ENCODE peak calls at places on chromosomes 13 and 19, in five cellular contexts. V, K, I, F and O are unnamed samples.

GRCh38 chr19:45079063-45079910 is at the start of gene GEMIN7:
- DNase-seq in V (no peak), K (no peak), I (peak), F (peak), O (peak)

GRCh38 chr13:26706381-26706780 is 54.2 kb downstream of the GPR12 start:
- DNase-seq in V (no peak), K (no peak), I (no peak), F (no peak), O (no peak)

GRCh38 chr13:98606296-98606695 is 29.4 kb upstream of the STK24 start:
- DNase-seq in V (no peak), K (no peak), I (peak), F (no peak), O (no peak)

GRCh38 chr13:27976362-27977177 is 7.5 kb upstream of the CDX2 start:
- DNase-seq in V (no peak), K (no peak), I (no peak), F (no peak), O (no peak)

GRCh38 chr19:45114116-45114515 is 21.1 kb downstream of the PPP1R37 start:
- DNase-seq in V (no peak), K (no peak), I (no peak), F (no peak), O (no peak)

GRCh38 chr19:40445945-40446784 is 2.0 kb upstream of the SERTAD3 start:
- DNase-seq in V (no peak), K (no peak), I (peak), F (no peak), O (no peak)

GRCh38 chr13:99199541-99200432 is 867 bp upstream of the UBAC2 start:
- DNase-seq in V (no peak), K (no peak), I (peak), F (no peak), O (peak)

GRCh38 chr19:50361290-50362029 is 4.0 kb downstream of the NAPSA start:
- DNase-seq in V (no peak), K (no peak), I (no peak), F (peak), O (no peak)

GRCh38 chr19:4624733-4625362 is 14.5 kb upstream of the TNFAIP8L1 start:
- DNase-seq in V (no peak), K (no peak), I (peak), F (no peak), O (peak)

GRCh38 chr19:23071087-23071511 is 45.7 kb upstream of the ZNF730 start:
- DNase-seq in V (no peak), K (no peak), I (no peak), F (no peak), O (no peak)

GRCh38 chr13:78595819-78596700 is 7.3 kb downstream of the POU4F1 start:
- DNase-seq in V (no peak), K (no peak), I (no peak), F (no peak), O (no peak)

GRCh38 chr19:11019262-11019661 is 58.4 kb downstream of the SMARCA4 start:
- DNase-seq in V (no peak), K (no peak), I (no peak), F (no peak), O (no peak)

GRCh38 chr19:36997152-36997842 is 80.9 kb upstream of the ZNF420 start:
- DNase-seq in V (no peak), K (no peak), I (no peak), F (no peak), O (no peak)

GRCh38 chr13:75482070-75482819 is at the start of gene TBC1D4:
- DNase-seq in V (peak), K (peak), I (peak), F (peak), O (peak)

GRCh38 chr13:28313579-28313978 is 175.2 kb downstream of the PAN3 start:
- DNase-seq in V (no peak), K (no peak), I (peak), F (peak), O (peak)

GRCh38 chr19:47509973-47510372 is 4.9 kb downstream of the NAPA start:
- DNase-seq in V (no peak), K (no peak), I (no peak), F (no peak), O (no peak)

GRCh38 chr19:30722801-30723200 is 350.6 kb downstream of the ZNF536 start:
- DNase-seq in V (no peak), K (no peak), I (no peak), F (no peak), O (no peak)

GRCh38 chr19:29928831-29929230 is 13.2 kb upstream of the URI1 start:
- DNase-seq in V (no peak), K (no peak), I (no peak), F (no peak), O (no peak)

GRCh38 chr19:50378169-50378862 is 2.1 kb downstream of the NR1H2 start:
- DNase-seq in V (no peak), K (no peak), I (no peak), F (no peak), O (no peak)

GRCh38 chr19:46373573-46374359 is 26.9 kb downstream of the PPP5C start:
- DNase-seq in V (no peak), K (peak), I (peak), F (no peak), O (peak)

GRCh38 chr13:20441879-20442278 is 83.8 kb downstream of the CRYL1 start:
- DNase-seq in V (no peak), K (no peak), I (no peak), F (no peak), O (no peak)

GRCh38 chr13:25169356-25169755 is 2.7 kb downstream of the AMER2 start:
- DNase-seq in V (no peak), K (no peak), I (no peak), F (no peak), O (no peak)

GRCh38 chr13:113670541-113670940 is 3.5 kb downstream of the GRK1 start:
- DNase-seq in V (no peak), K (no peak), I (no peak), F (no peak), O (no peak)